ENCODE peak calls at places on chromosome 18, in ten cellular contexts. R is RWPE2, Q is choroid plexus epithelial cell, B is heart left ventricle, A is upper lobe of right lung, O is AG04450, N is ascending aorta, D is kidney, H is OCI-LY7, L is brain microvascular endothelial cell. K is an unnamed sample.

GRCh38 chr18:35397976-35398375 is 20.8 kb upstream of the ZNF396 start:
- DNase-seq in N (no peak), B (no peak), D (no peak), A (no peak), H (no peak), L (no peak), Q (no peak), O (no peak), R (no peak), K (no peak)

GRCh38 chr18:52236134-52236533 is 103.9 kb upstream of the DCC start:
- DNase-seq in L (no peak), R (no peak), Q (peak), O (no peak), D (no peak), H (no peak), A (no peak), N (no peak), B (no peak), K (no peak)

GRCh38 chr18:47284691-47285370 is 33.4 kb upstream of the SKOR2 start:
- DNase-seq in A (no peak), L (no peak), H (no peak), D (no peak), O (no peak), R (no peak), N (no peak), Q (no peak), B (no peak), K (no peak)

GRCh38 chr18:40355701-40356100 is 1599.3 kb upstream of the PIK3C3 start:
- DNase-seq in L (peak), N (no peak), D (no peak), O (peak), Q (peak), H (no peak), A (no peak), R (no peak), B (no peak), K (no peak)

GRCh38 chr18:78683191-78684010 is 296.2 kb upstream of the SALL3 start:
- DNase-seq in O (no peak), R (no peak), Q (no peak), H (no peak), B (no peak), A (no peak), D (no peak), L (no peak), N (no peak), K (no peak)

GRCh38 chr18:36127866-36128845 is 984 bp downstream of the SLC39A6 start:
- DNase-seq in A (no peak), N (no peak), Q (peak), H (no peak), R (no peak), B (no peak), D (peak), L (peak), O (no peak), K (no peak)

GRCh38 chr18:78629426-78629825 is 350.2 kb upstream of the SALL3 start:
- DNase-seq in H (no peak), Q (no peak), R (peak), O (no peak), N (peak), D (no peak), B (no peak), A (no peak), L (no peak), K (no peak)

GRCh38 chr18:45050712-45051639 is 370.3 kb downstream of the SETBP1 start:
- DNase-seq in N (no peak), H (no peak), D (no peak), O (peak), R (no peak), A (no peak), Q (peak), B (no peak), L (peak), K (no peak)

GRCh38 chr18:75314606-75315005 is 104.0 kb downstream of the TSHZ1 start:
- DNase-seq in R (no peak), A (no peak), B (no peak), O (no peak), N (no peak), Q (no peak), L (no peak), D (no peak), H (no peak), K (no peak)

GRCh38 chr18:55413474-55413873 is 174.5 kb downstream of the TCF4 start:
- DNase-seq in L (no peak), H (no peak), N (no peak), O (no peak), D (no peak), R (no peak), B (no peak), Q (no peak), A (no peak), K (no peak)

GRCh38 chr18:67211646-67212045 is 304.9 kb downstream of the DSEL start:
- DNase-seq in N (no peak), A (no peak), D (no peak), O (no peak), L (no peak), H (no peak), B (no peak), Q (peak), R (no peak), K (no peak)

GRCh38 chr18:44246001-44246400 is 434.7 kb upstream of the SETBP1 start:
- DNase-seq in Q (peak), R (no peak), L (peak), O (no peak), D (no peak), H (no peak), B (no peak), A (no peak), N (no peak), K (no peak)

GRCh38 chr18:24027156-24027555 is 12.6 kb downstream of the TTC39C start:
- DNase-seq in N (peak), Q (peak), L (peak), R (no peak), A (no peak), H (no peak), B (peak), O (peak), D (no peak), K (no peak)

GRCh38 chr18:5770176-5770575 is 125.1 kb downstream of the TMEM200C start:
- DNase-seq in H (no peak), R (no peak), L (no peak), D (no peak), A (no peak), Q (no peak), B (no peak), N (no peak), O (no peak), K (no peak)

GRCh38 chr18:156514-157230 is 1.7 kb upstream of the USP14 start:
- DNase-seq in H (no peak), O (no peak), N (no peak), Q (no peak), D (no peak), B (no peak), L (no peak), A (no peak), R (no peak), K (no peak)

GRCh38 chr18:48896875-48897511 is 53.8 kb downstream of the SMAD7 start:
- DNase-seq in D (peak), R (peak), O (no peak), H (peak), B (peak), L (no peak), Q (peak), N (peak), A (peak), K (no peak)

GRCh38 chr18:64115906-64116305 is 33.0 kb downstream of the LINC00305 start:
- DNase-seq in A (no peak), N (no peak), D (no peak), Q (peak), R (no peak), H (no peak), L (no peak), B (no peak), O (no peak), K (no peak)

GRCh38 chr18:64110692-64111480 is 38.0 kb downstream of the LINC00305 start:
- DNase-seq in A (no peak), Q (peak), O (no peak), N (no peak), B (no peak), R (no peak), D (no peak), L (peak), H (no peak), K (no peak)

GRCh38 chr18:64116806-64117205 is 32.1 kb downstream of the LINC00305 start:
- DNase-seq in A (no peak), O (no peak), H (no peak), D (no peak), Q (no peak), R (no peak), L (no peak), B (no peak), N (no peak), K (no peak)

DNA sequence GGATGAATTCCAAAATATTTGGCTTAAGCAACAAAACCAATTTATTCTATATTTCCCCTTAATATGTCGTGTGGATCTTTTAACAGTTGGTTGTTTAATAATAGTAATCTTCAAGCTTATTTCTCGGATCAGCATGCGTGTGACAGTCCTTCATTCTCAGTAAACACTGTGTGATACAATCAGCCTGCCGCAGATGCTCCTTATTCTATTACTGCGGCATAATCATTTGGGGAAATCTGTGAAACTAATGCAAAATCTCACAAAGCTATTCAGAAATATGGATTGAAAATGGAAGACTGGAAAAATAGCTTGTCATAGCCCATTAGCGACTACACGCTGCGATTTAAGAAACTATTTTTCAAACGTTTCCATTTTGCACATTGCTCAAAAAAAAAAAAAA is 36.9 kb downstream of the LINC00305 start:
- DNase-seq in B (no peak), H (no peak), D (no peak), N (no peak), A (no peak), R (no peak), L (no peak), Q (no peak), O (no peak), K (no peak)
- H3K4me3 ChIP-seq in B (no peak), H (no peak), D (no peak), N (no peak), A (no peak), R (no peak), L (no peak), Q (no peak), O (no peak), K (no peak)

GRCh38 chr18:11163668-11164067 is 14.3 kb upstream of the PIEZO2 start:
- DNase-seq in D (no peak), A (no peak), R (no peak), Q (peak), B (no peak), L (no peak), O (no peak), N (no peak), H (no peak), K (no peak)
- TF ChIP-seq CTCF in D (peak), A (peak), R (no peak), Q (peak), B (peak), L (peak), O (peak), N (no peak), H (peak), K (peak)

GRCh38 chr18:28113271-28114023 is 63.5 kb downstream of the CDH2 start:
- DNase-seq in A (no peak), R (no peak), B (no peak), L (no peak), O (no peak), N (no peak), Q (peak), H (no peak), D (no peak), K (no peak)

GRCh38 chr18:28116461-28116860 is 60.5 kb downstream of the CDH2 start:
- DNase-seq in Q (no peak), H (no peak), O (no peak), N (no peak), D (no peak), L (no peak), A (no peak), R (no peak), B (no peak), K (no peak)

GRCh38 chr18:28112056-28112470 is 64.9 kb downstream of the CDH2 start:
- DNase-seq in A (no peak), H (no peak), L (peak), Q (peak), O (no peak), N (no peak), B (no peak), R (no peak), D (no peak), K (no peak)

GRCh38 chr18:28115149-28115550 is 61.8 kb downstream of the CDH2 start:
- DNase-seq in O (peak), R (peak), A (no peak), H (no peak), Q (peak), N (no peak), B (no peak), D (no peak), L (peak), K (peak)

GRCh38 chr18:28114472-28114871 is 62.5 kb downstream of the CDH2 start:
- DNase-seq in O (no peak), N (no peak), H (no peak), B (no peak), Q (peak), L (peak), A (no peak), D (no peak), R (no peak), K (peak)
- H3K4me3 ChIP-seq in O (no peak), N (no peak), H (no peak), B (no peak), Q (no peak), L (peak), A (no peak), D (no peak), R (no peak), K (peak)

GRCh38 chr18:42030586-42031182 is 75.7 kb downstream of the PIK3C3 start:
- DNase-seq in H (peak), R (no peak), N (no peak), A (no peak), D (no peak), O (no peak), Q (peak), L (peak), B (no peak), K (no peak)
- TF ChIP-seq CTCF in H (peak), R (peak), N (no peak), A (no peak), D (peak), O (peak), Q (peak), L (peak), B (peak), K (peak)

GRCh38 chr18:3415110-3415509 is 34.9 kb upstream of the TGIF1 start:
- DNase-seq in L (no peak), Q (no peak), R (no peak), B (no peak), O (no peak), D (no peak), H (no peak), N (no peak), A (no peak), K (no peak)

GRCh38 chr18:3411854-3412268 is 38.1 kb upstream of the TGIF1 start:
- DNase-seq in O (no peak), D (no peak), H (no peak), L (no peak), N (no peak), R (no peak), A (peak), B (no peak), Q (peak), K (no peak)

GRCh38 chr18:3409811-3410210 is 40.2 kb upstream of the TGIF1 start:
- DNase-seq in H (no peak), O (no peak), A (no peak), Q (no peak), L (no peak), N (no peak), R (no peak), D (no peak), B (no peak), K (no peak)

GRCh38 chr18:3410273-3410672 is 39.7 kb upstream of the TGIF1 start:
- DNase-seq in D (no peak), H (no peak), O (no peak), Q (no peak), B (no peak), R (no peak), N (no peak), A (no peak), L (no peak), K (no peak)

DNA sequence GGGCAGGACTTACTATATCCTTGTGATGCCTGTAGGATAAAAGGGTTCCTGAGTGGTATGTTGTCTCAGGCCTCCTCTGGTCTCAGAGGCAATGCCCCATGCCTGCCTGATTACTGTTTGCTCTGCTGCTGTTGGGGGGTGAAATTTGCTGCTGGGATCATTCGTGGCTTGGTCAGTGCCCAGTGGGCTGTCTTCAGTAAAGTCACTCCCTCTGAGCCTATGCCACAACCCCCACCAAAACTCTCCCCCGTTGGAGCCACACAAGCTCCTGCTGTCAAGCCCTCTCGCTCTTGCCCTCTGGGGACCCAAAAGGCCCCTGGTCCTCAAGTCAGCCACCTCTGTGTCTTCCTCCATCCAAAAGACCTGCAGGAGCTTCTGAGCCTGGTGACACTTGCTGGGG is 38.6 kb upstream of the TGIF1 start:
- DNase-seq in H (no peak), Q (no peak), D (no peak), N (no peak), A (no peak), O (no peak), R (no peak), L (no peak), B (no peak), K (no peak)
- H3K4me3 ChIP-seq in H (no peak), Q (no peak), D (no peak), N (no peak), A (no peak), O (no peak), R (no peak), L (no peak), B (peak), K (no peak)

GRCh38 chr18:10443001-10443400 is 11.4 kb upstream of the APCDD1 start:
- DNase-seq in O (no peak), R (no peak), D (no peak), A (no peak), Q (no peak), H (no peak), L (no peak), B (no peak), N (no peak), K (no peak)

GRCh38 chr18:10440874-10441273 is 13.6 kb upstream of the APCDD1 start:
- DNase-seq in Q (no peak), L (no peak), H (no peak), B (no peak), O (no peak), R (no peak), D (no peak), N (no peak), A (no peak), K (no peak)

GRCh38 chr18:10444314-10445006 is 10.0 kb upstream of the APCDD1 start:
- DNase-seq in Q (no peak), N (no peak), H (no peak), A (no peak), B (no peak), O (no peak), D (no peak), L (no peak), R (no peak), K (no peak)

GRCh38 chr18:10441472-10441871 is 13.0 kb upstream of the APCDD1 start:
- DNase-seq in Q (no peak), A (no peak), N (no peak), D (no peak), R (no peak), B (no peak), H (no peak), L (no peak), O (no peak), K (no peak)

GRCh38 chr18:10442551-10442971 is 11.9 kb upstream of the APCDD1 start:
- DNase-seq in N (no peak), R (no peak), O (no peak), Q (no peak), H (no peak), A (no peak), L (no peak), D (no peak), B (no peak), K (no peak)
- TF ChIP-seq CTCF in N (no peak), R (no peak), O (no peak), Q (peak), H (no peak), A (peak), L (peak), D (no peak), B (peak), K (no peak)

GRCh38 chr18:9517869-9518268 is 42.6 kb downstream of the RALBP1 start:
- DNase-seq in O (no peak), D (no peak), Q (no peak), H (no peak), L (no peak), B (no peak), R (no peak), A (no peak), N (no peak), K (no peak)
- H3K4me3 ChIP-seq in O (no peak), D (no peak), Q (no peak), H (no peak), L (no peak), B (no peak), R (no peak), A (no peak), N (no peak), K (no peak)

GRCh38 chr18:13101659-13101992 is 110.5 kb downstream of the CEP192 start:
- DNase-seq in A (no peak), N (no peak), D (no peak), Q (no peak), H (no peak), R (no peak), L (no peak), O (no peak), B (no peak), K (no peak)

GRCh38 chr18:13107074-13107473 is 111.5 kb upstream of the LDLRAD4 start:
- DNase-seq in Q (peak), N (no peak), A (no peak), R (no peak), B (no peak), L (no peak), D (no peak), O (no peak), H (no peak), K (no peak)

GRCh38 chr18:13100942-13101658 is 109.9 kb downstream of the CEP192 start:
- DNase-seq in B (no peak), A (no peak), L (no peak), O (no peak), N (no peak), D (no peak), R (no peak), Q (no peak), H (no peak), K (no peak)

GRCh38 chr18:13105059-13105458 is 113.5 kb upstream of the LDLRAD4 start:
- DNase-seq in A (no peak), D (no peak), L (no peak), H (no peak), R (no peak), O (no peak), Q (no peak), N (no peak), B (no peak), K (no peak)

GRCh38 chr18:13103366-13103765 is 112.2 kb downstream of the CEP192 start:
- DNase-seq in A (no peak), O (no peak), L (no peak), B (no peak), R (no peak), D (no peak), N (no peak), Q (peak), H (peak), K (no peak)
- TF ChIP-seq CTCF in A (peak), O (peak), L (peak), B (no peak), R (peak), D (no peak), N (peak), Q (peak), H (peak), K (peak)